ENCODE peak calls at places on chromosomes 7 and 10, in seven cellular contexts. One of them, this sample, is unnamed.

GRCh38 chr7:37225255-37226012 is 223.2 kb downstream of the ELMO1 start:
- DNase-seq in heart right ventricle: no peak
- DNase-seq in AG04449: no peak
- DNase-seq in H9: no peak
- DNase-seq in right lobe of liver: no peak
- DNase-seq in BJ: no peak
- DNase-seq in fibroblast of pulmonary artery: no peak
- DNase-seq in this sample: no peak

GRCh38 chr10:132700168-132701098 is 85.5 kb downstream of the NKX6-2 start:
- DNase-seq in H9: peak; percentile 24
- DNase-seq in AG04449: no peak
- DNase-seq in right lobe of liver: peak; percentile 2
- DNase-seq in fibroblast of pulmonary artery: peak; percentile 29
- DNase-seq in heart right ventricle: peak; percentile 37
- DNase-seq in BJ: no peak
- DNase-seq in this sample: no peak

GRCh38 chr7:23712368-23713284 is 2.6 kb downstream of the STK31 start:
- DNase-seq in H9: no peak
- DNase-seq in heart right ventricle: no peak
- DNase-seq in fibroblast of pulmonary artery: peak; percentile 82
- DNase-seq in right lobe of liver: no peak
- DNase-seq in BJ: no peak
- DNase-seq in AG04449: peak; percentile 29
- DNase-seq in this sample: no peak

GRCh38 chr10:58448121-58448935 is 63.1 kb downstream of the TFAM start:
- DNase-seq in heart right ventricle: no peak
- DNase-seq in H9: no peak
- DNase-seq in AG04449: no peak
- DNase-seq in BJ: no peak
- DNase-seq in fibroblast of pulmonary artery: no peak
- DNase-seq in right lobe of liver: no peak
- DNase-seq in this sample: no peak

GRCh38 chr10:88138319-88138848 is 275.0 kb downstream of the PTEN start:
- DNase-seq in BJ: no peak
- DNase-seq in fibroblast of pulmonary artery: no peak
- DNase-seq in heart right ventricle: no peak
- DNase-seq in AG04449: no peak
- DNase-seq in right lobe of liver: no peak
- DNase-seq in H9: no peak
- DNase-seq in this sample: no peak

GRCh38 chr10:58647770-58648169 is 135.1 kb downstream of the BICC1 start:
- DNase-seq in right lobe of liver: no peak
- DNase-seq in fibroblast of pulmonary artery: no peak
- DNase-seq in H9: no peak
- DNase-seq in heart right ventricle: no peak
- DNase-seq in AG04449: no peak
- DNase-seq in BJ: no peak
- DNase-seq in this sample: no peak

GRCh38 chr10:66505003-66505707 is 420.7 kb upstream of the LRRTM3 start:
- DNase-seq in right lobe of liver: no peak
- DNase-seq in BJ: no peak
- DNase-seq in fibroblast of pulmonary artery: no peak
- DNase-seq in heart right ventricle: no peak
- DNase-seq in AG04449: no peak
- DNase-seq in H9: no peak
- DNase-seq in this sample: no peak

GRCh38 chr7:157278791-157279678 is 57.8 kb upstream of the DNAJB6 start:
- DNase-seq in heart right ventricle: peak; percentile 83
- DNase-seq in right lobe of liver: peak; percentile 51
- DNase-seq in AG04449: no peak
- DNase-seq in H9: peak; percentile 65
- DNase-seq in fibroblast of pulmonary artery: no peak
- DNase-seq in BJ: no peak
- DNase-seq in this sample: no peak

GRCh38 chr7:115009736-115010435 is 88.0 kb downstream of the MDFIC start:
- DNase-seq in right lobe of liver: no peak
- DNase-seq in AG04449: no peak
- DNase-seq in fibroblast of pulmonary artery: peak; percentile 63
- DNase-seq in BJ: peak; percentile 56
- DNase-seq in H9: no peak
- DNase-seq in heart right ventricle: no peak
- DNase-seq in this sample: no peak

GRCh38 chr10:44043646-44044368 is 341.1 kb downstream of the CXCL12 start:
- DNase-seq in AG04449: no peak
- DNase-seq in BJ: no peak
- DNase-seq in heart right ventricle: no peak
- DNase-seq in H9: no peak
- DNase-seq in fibroblast of pulmonary artery: no peak
- DNase-seq in right lobe of liver: no peak
- DNase-seq in this sample: no peak

GRCh38 chr10:106308284-106308683 is 856.2 kb downstream of the SORCS1 start:
- DNase-seq in AG04449: no peak
- DNase-seq in heart right ventricle: no peak
- DNase-seq in H9: no peak
- DNase-seq in BJ: no peak
- DNase-seq in right lobe of liver: no peak
- DNase-seq in fibroblast of pulmonary artery: no peak
- DNase-seq in this sample: no peak

GRCh38 chr7:134083766-134084487 is 43.2 kb upstream of the LRGUK start:
- DNase-seq in fibroblast of pulmonary artery: no peak
- DNase-seq in right lobe of liver: no peak
- DNase-seq in BJ: peak; percentile 1
- DNase-seq in H9: no peak
- DNase-seq in heart right ventricle: no peak
- DNase-seq in AG04449: no peak
- DNase-seq in this sample: no peak

GRCh38 chr7:1664711-1665591 is 5.1 kb upstream of the ELFN1 start:
- DNase-seq in right lobe of liver: peak; percentile 74
- DNase-seq in heart right ventricle: peak; percentile 71
- DNase-seq in H9: peak; percentile 74
- DNase-seq in AG04449: no peak
- DNase-seq in fibroblast of pulmonary artery: peak; percentile 57
- DNase-seq in BJ: no peak
- DNase-seq in this sample: peak; percentile 96

GRCh38 chr7:24233386-24233785 is 50.6 kb upstream of the NPY start:
- DNase-seq in fibroblast of pulmonary artery: no peak
- DNase-seq in BJ: no peak
- DNase-seq in heart right ventricle: no peak
- DNase-seq in right lobe of liver: no peak
- DNase-seq in AG04449: no peak
- DNase-seq in H9: no peak
- DNase-seq in this sample: no peak

GRCh38 chr7:158487546-158488224 is 99.9 kb downstream of the PTPRN2 start:
- DNase-seq in right lobe of liver: no peak
- DNase-seq in AG04449: no peak
- DNase-seq in BJ: no peak
- DNase-seq in H9: no peak
- DNase-seq in heart right ventricle: no peak
- DNase-seq in fibroblast of pulmonary artery: no peak
- DNase-seq in this sample: no peak

GRCh38 chr10:69124558-69125121 is 662 bp downstream of the VPS26A start:
- DNase-seq in AG04449: no peak
- DNase-seq in fibroblast of pulmonary artery: peak; percentile 67
- DNase-seq in BJ: no peak
- DNase-seq in right lobe of liver: peak; percentile 52
- DNase-seq in H9: peak; percentile 41
- DNase-seq in heart right ventricle: peak; percentile 33
- DNase-seq in this sample: peak; percentile 12

GRCh38 chr7:139914861-139915300 is 85.8 kb downstream of the TBXAS1 start:
- DNase-seq in AG04449: no peak
- DNase-seq in right lobe of liver: no peak
- DNase-seq in fibroblast of pulmonary artery: no peak
- DNase-seq in H9: no peak
- DNase-seq in heart right ventricle: no peak
- DNase-seq in BJ: no peak
- DNase-seq in this sample: no peak

GRCh38 chr7:45178241-45179225 is 20.9 kb downstream of the RAMP3 start:
- DNase-seq in H9: peak; percentile 63
- DNase-seq in BJ: no peak
- DNase-seq in heart right ventricle: no peak
- DNase-seq in right lobe of liver: no peak
- DNase-seq in AG04449: no peak
- DNase-seq in fibroblast of pulmonary artery: no peak
- DNase-seq in this sample: no peak

GRCh38 chr10:113562693-113563092 is 9.8 kb downstream of the HABP2 start:
- DNase-seq in fibroblast of pulmonary artery: no peak
- DNase-seq in heart right ventricle: no peak
- DNase-seq in AG04449: no peak
- DNase-seq in BJ: no peak
- DNase-seq in H9: no peak
- DNase-seq in right lobe of liver: no peak
- DNase-seq in this sample: no peak

GRCh38 chr10:132785433-132786278 is at the start of gene NKX6-2:
- DNase-seq in right lobe of liver: no peak
- DNase-seq in fibroblast of pulmonary artery: peak; percentile 8
- DNase-seq in heart right ventricle: no peak
- DNase-seq in H9: no peak
- DNase-seq in BJ: no peak
- DNase-seq in AG04449: no peak
- DNase-seq in this sample: no peak

GRCh38 chr10:103895458-103896186 is 22.4 kb downstream of the STN1 start:
- DNase-seq in fibroblast of pulmonary artery: peak; percentile 32
- DNase-seq in right lobe of liver: no peak
- DNase-seq in H9: no peak
- DNase-seq in AG04449: no peak
- DNase-seq in BJ: peak; percentile 50
- DNase-seq in heart right ventricle: no peak
- DNase-seq in this sample: no peak

GRCh38 chr7:43895847-43896415 is 10.5 kb downstream of the URGCP start:
- DNase-seq in heart right ventricle: no peak
- DNase-seq in right lobe of liver: no peak
- DNase-seq in AG04449: no peak
- DNase-seq in BJ: no peak
- DNase-seq in fibroblast of pulmonary artery: no peak
- DNase-seq in H9: no peak
- DNase-seq in this sample: no peak

GRCh38 chr7:128831178-128831993 is 1.2 kb downstream of the FLNC start:
- DNase-seq in BJ: no peak
- DNase-seq in right lobe of liver: no peak
- DNase-seq in H9: peak; percentile 73
- DNase-seq in AG04449: no peak
- DNase-seq in heart right ventricle: peak; percentile 69
- DNase-seq in fibroblast of pulmonary artery: peak; percentile 71
- DNase-seq in this sample: peak; percentile 32

GRCh38 chr7:138460649-138461607 is 869 bp downstream of the TRIM24 start:
- DNase-seq in heart right ventricle: peak; percentile 68
- DNase-seq in fibroblast of pulmonary artery: peak; percentile 51
- DNase-seq in H9: peak; percentile 38
- DNase-seq in right lobe of liver: peak; percentile 76
- DNase-seq in AG04449: no peak
- DNase-seq in BJ: no peak
- DNase-seq in this sample: peak; percentile 54
- TF ChIP-seq CTCF in heart right ventricle: peak; percentile 22
- TF ChIP-seq CTCF in fibroblast of pulmonary artery: no peak
- TF ChIP-seq CTCF in H9: no peak
- TF ChIP-seq CTCF in right lobe of liver: peak; percentile 16
- TF ChIP-seq CTCF in AG04449: no peak
- TF ChIP-seq CTCF in BJ: no peak
- TF ChIP-seq CTCF in this sample: peak; percentile 27

GRCh38 chr7:107047902-107048782 is 3.6 kb downstream of the PRKAR2B start:
- DNase-seq in heart right ventricle: no peak
- DNase-seq in H9: peak; percentile 55
- DNase-seq in fibroblast of pulmonary artery: peak; percentile 10
- DNase-seq in BJ: no peak
- DNase-seq in AG04449: no peak
- DNase-seq in right lobe of liver: no peak
- DNase-seq in this sample: no peak
- TF ChIP-seq CTCF in heart right ventricle: no peak
- TF ChIP-seq CTCF in H9: peak; percentile 74
- TF ChIP-seq CTCF in fibroblast of pulmonary artery: no peak
- TF ChIP-seq CTCF in BJ: no peak
- TF ChIP-seq CTCF in AG04449: no peak
- TF ChIP-seq CTCF in right lobe of liver: no peak
- TF ChIP-seq CTCF in this sample: peak; percentile 14

DNA sequence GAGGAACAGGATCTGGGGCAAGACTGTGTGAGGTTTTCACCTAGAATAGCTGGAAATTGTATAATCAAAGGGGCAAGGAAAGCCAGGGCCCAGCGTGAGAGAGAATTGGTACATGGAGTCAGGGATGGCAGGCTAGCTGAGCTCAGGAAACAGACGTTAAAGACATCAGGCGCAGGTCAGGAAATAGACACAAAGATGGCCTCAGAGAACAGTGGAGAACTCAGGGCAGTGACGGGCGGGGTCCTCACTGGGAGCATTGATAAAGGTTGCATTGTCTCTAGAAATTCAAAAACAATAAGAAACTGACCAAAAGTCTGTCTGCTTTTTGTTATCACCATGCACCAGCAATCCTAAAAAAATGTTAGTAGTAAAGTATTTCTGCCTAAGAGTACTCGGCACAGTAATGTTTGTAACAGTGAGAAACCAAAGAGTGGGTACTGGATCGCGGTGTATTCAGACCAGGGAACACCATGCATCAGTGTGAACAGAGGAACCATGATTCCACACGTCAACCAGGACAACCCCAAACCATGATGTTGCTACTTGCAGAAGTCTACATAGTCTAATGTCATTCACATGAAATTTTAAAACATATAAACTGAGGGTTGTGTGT is 82.0 kb upstream of the AUTS2 start:
- DNase-seq in right lobe of liver: no peak
- DNase-seq in fibroblast of pulmonary artery: no peak
- DNase-seq in heart right ventricle: peak; percentile 34
- DNase-seq in AG04449: no peak
- DNase-seq in BJ: no peak
- DNase-seq in H9: no peak
- DNase-seq in this sample: no peak
- TF ChIP-seq CTCF in right lobe of liver: no peak
- TF ChIP-seq CTCF in fibroblast of pulmonary artery: no peak
- TF ChIP-seq CTCF in heart right ventricle: no peak
- TF ChIP-seq CTCF in AG04449: no peak
- TF ChIP-seq CTCF in BJ: no peak
- TF ChIP-seq CTCF in H9: no peak
- TF ChIP-seq CTCF in this sample: no peak

GRCh38 chr10:14837756-14838581 is at the start of the genes CDNF, HSPA14 and MSANTD7:
- DNase-seq in AG04449: peak; percentile 92
- DNase-seq in BJ: peak; percentile 96
- DNase-seq in heart right ventricle: peak; percentile 100
- DNase-seq in right lobe of liver: peak; percentile 99
- DNase-seq in H9: peak; percentile 99
- DNase-seq in fibroblast of pulmonary artery: peak; percentile 100
- DNase-seq in this sample: peak; percentile 99
- TF ChIP-seq CTCF in AG04449: no peak
- TF ChIP-seq CTCF in BJ: no peak
- TF ChIP-seq CTCF in heart right ventricle: peak; percentile 7
- TF ChIP-seq CTCF in right lobe of liver: no peak
- TF ChIP-seq CTCF in H9: no peak
- TF ChIP-seq CTCF in fibroblast of pulmonary artery: no peak
- TF ChIP-seq CTCF in this sample: no peak